ENCODE peak calls at places on chromosomes 6 and 20, in nine cellular contexts. Z is Peyer's patch, C is heart right ventricle, A is colonic mucosa, P is adipocyte, Y is MM.1S, G is body of pancreas, W is hepatocyte, T is pancreas. R is an unnamed sample. For H3K9me3 and H3K4me1, the result is how much of the 10 kb centered on the place peaks cover.

GRCh38 chr6:137903933-137904821 is 37.1 kb downstream of the TNFAIP3 start:
- DNase-seq in G (no peak), P (peak), Y (no peak), T (no peak), W (peak), A (no peak), Z (no peak), C (no peak), R (no peak)

GRCh38 chr6:122697458-122697857 is 82.1 kb upstream of the FABP7 start:
- DNase-seq in Z (no peak), P (no peak), W (no peak), G (no peak), Y (no peak), C (no peak), A (no peak), T (no peak), R (no peak)

GRCh38 chr6:20202070-20202658 is 10.1 kb downstream of the MBOAT1 start:
- DNase-seq in A (no peak), P (peak), T (no peak), Y (peak), G (peak), Z (no peak), C (no peak), W (peak), R (no peak)

GRCh38 chr20:39117486-39117885 is 155.3 kb downstream of the DHX35 start:
- DNase-seq in P (peak), C (no peak), W (peak), T (no peak), Z (no peak), A (no peak), G (peak), Y (no peak), R (no peak)

GRCh38 chr6:39021041-39021440 is 27.5 kb upstream of the GLP1R start:
- DNase-seq in G (no peak), A (no peak), C (no peak), P (no peak), W (no peak), Y (no peak), T (no peak), Z (no peak), R (no peak)

GRCh38 chr20:63457737-63458136 is 14.7 kb downstream of the KCNQ2 start:
- DNase-seq in A (no peak), Y (peak), C (peak), T (peak), W (no peak), Z (no peak), P (no peak), G (peak), R (no peak)

GRCh38 chr6:20620043-20620442 is 85.8 kb downstream of the CDKAL1 start:
- DNase-seq in G (no peak), Z (no peak), Y (no peak), W (no peak), P (peak), T (no peak), A (no peak), C (no peak), R (no peak)

GRCh38 chr6:143963158-143963919 is 44.7 kb downstream of the PLAGL1 start:
- DNase-seq in W (no peak), C (no peak), Y (no peak), G (no peak), A (no peak), Z (no peak), T (no peak), P (no peak), R (no peak)

GRCh38 chr6:146775227-146775626 is 176.5 kb downstream of the ADGB start:
- DNase-seq in W (no peak), Y (no peak), Z (no peak), C (no peak), A (no peak), T (no peak), P (peak), G (no peak), R (no peak)

GRCh38 chr20:35368616-35369423 is 43.0 kb downstream of the UQCC1 start:
- DNase-seq in Z (no peak), W (no peak), C (peak), T (no peak), P (no peak), A (no peak), G (no peak), Y (peak), R (no peak)

GRCh38 chr6:19999319-20000191 is 162.4 kb downstream of the ID4 start:
- DNase-seq in T (no peak), Y (peak), A (no peak), Z (no peak), C (no peak), G (no peak), P (no peak), W (no peak), R (no peak)

GRCh38 chr6:17027441-17027840 is 74.4 kb upstream of the STMND1 start:
- DNase-seq in C (no peak), W (no peak), A (no peak), G (no peak), P (no peak), Y (no peak), T (no peak), Z (no peak), R (no peak)

GRCh38 chr6:22437665-22438064 is 131.7 kb upstream of the HDGFL1 start:
- DNase-seq in Y (no peak), G (no peak), Z (no peak), P (no peak), A (no peak), C (no peak), W (no peak), T (no peak), R (no peak)
- H3K9me3 ChIP-seq in Y (under half), G (under half), Z (under half), P (under half), A (under half), C (under half), W (under half), T (under half), R (under half)

GRCh38 chr20:34022154-34022842 is 28.6 kb downstream of the RALY start:
- DNase-seq in C (no peak), Y (peak), T (no peak), P (peak), A (no peak), G (no peak), W (peak), Z (no peak), R (no peak)
- H3K4me1 ChIP-seq in C (half or more), Y (half or more), T (under half), P (under half), A (under half), G (half or more), W (under half), Z (under half), R (half or more)

GRCh38 chr6:35034411-35035171 is 106.5 kb downstream of the TCP11 start:
- DNase-seq in Y (no peak), P (no peak), T (peak), Z (peak), A (peak), C (peak), W (no peak), G (peak), R (no peak)
- H3K4me3 ChIP-seq in Y (no peak), P (no peak), T (no peak), Z (no peak), A (no peak), C (no peak), W (no peak), G (no peak), R (no peak)

GRCh38 chr6:3911614-3912336 is 62.6 kb downstream of the FAM50B start:
- DNase-seq in A (no peak), C (peak), W (peak), Z (no peak), T (peak), G (peak), Y (no peak), P (peak), R (no peak)

GRCh38 chr6:3908961-3909360 is 59.8 kb downstream of the FAM50B start:
- DNase-seq in W (no peak), C (no peak), Y (no peak), Z (no peak), A (no peak), G (no peak), P (no peak), T (no peak), R (no peak)

GRCh38 chr6:3908223-3908622 is 59.0 kb downstream of the FAM50B start:
- DNase-seq in W (no peak), C (no peak), P (no peak), T (no peak), A (no peak), G (no peak), Z (no peak), Y (no peak), R (no peak)

GRCh38 chr6:3911130-3911529 is 62.0 kb downstream of the FAM50B start:
- DNase-seq in T (no peak), P (no peak), Y (no peak), G (no peak), W (no peak), C (no peak), Z (no peak), A (no peak), R (no peak)

DNA sequence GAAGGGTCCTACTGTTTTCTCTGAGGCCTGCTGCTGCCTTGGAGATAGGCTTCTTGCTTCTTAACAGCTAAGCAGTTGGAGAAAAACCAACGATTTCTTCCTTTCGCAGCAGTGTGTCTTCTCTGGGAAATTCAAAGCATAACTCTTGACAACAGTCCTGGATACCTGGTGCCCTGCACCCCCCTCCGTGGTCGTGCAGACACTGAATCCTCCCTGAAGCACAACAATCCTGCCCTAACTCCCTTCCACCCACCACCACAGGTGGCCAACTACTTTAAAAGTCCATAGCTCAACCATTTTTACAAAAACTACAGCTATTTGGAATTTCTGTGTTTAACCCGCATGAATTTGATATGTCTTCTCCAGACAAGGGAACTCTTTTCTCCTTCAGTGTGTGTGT is 61.1 kb downstream of the FAM50B start:
- DNase-seq in Y (no peak), Z (no peak), G (no peak), T (no peak), P (no peak), C (no peak), W (no peak), A (no peak), R (no peak)
- H3K9me3 ChIP-seq in Y (under half), Z (under half), G (under half), T (under half), P (under half), C (under half), W (under half), A (under half), R (under half)

DNA sequence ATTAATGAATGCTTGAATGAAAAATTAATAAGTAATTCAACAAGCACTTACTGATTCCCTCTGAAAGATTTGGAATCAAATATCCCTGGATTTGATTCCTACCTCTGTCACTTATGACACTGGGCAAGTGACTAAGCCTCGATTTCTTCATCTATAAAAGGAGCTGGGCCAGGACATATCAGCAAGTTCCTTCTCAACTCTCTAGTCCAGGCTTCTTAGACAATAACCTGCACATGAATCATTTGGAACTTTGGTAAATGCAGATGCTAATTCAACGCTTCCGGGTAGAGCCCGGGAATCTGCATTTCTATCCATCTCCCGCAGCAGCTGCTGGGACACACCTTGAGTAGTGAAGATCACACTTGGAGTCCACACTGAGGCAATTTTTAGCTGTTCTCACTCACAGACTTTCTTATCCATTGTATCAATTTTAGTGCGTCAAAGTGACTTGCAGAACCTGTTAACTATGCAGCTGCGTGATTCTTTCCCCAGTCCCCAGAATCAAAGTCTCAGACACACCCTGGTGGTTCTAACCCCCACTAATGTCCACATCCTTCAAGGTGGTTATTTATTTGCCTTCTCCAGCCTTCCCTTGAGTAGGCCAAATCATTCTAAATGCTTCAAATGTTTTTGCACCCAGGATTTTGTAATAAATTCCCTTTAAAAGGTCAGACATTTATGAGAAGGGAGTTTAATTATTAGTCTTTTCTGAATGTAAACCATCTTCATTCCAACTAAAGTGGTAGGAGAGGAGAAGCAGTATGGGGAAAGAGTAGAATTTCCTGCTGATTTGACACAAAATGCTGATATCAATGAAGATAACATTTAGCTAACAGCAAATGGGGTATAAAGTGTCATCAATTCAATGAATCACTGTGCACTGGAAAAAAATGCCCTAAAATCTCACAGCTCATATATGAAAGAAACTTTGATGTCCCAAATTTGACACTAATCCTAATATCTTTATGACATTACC is 26.0 kb upstream of the CCND3 start:
- DNase-seq in Z (no peak), W (no peak), T (no peak), G (no peak), Y (no peak), P (peak), A (no peak), C (no peak), R (no peak)
- H3K4me1 ChIP-seq in Z (under half), W (under half), T (under half), G (under half), Y (under half), P (under half), A (under half), C (under half), R (half or more)

DNA sequence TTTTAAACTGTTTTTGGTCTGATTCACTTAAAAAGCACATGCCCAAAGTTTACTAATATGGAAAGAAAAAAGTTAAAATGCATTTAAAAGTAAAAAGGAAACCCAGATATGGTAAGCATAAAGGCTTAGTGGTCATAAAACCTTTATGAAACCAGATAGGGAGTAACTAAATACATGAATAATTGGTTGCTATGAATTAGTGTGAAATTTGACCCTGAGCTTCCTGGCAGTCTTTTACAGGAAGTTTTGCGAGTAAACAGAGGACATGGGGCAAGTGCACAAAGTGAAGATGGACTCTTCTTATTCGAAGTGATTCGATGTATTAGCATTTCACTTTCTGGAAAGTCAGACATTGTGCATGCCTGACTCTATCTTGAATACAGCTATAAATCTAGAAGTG is 90.9 kb upstream of the MLIP start:
- DNase-seq in G (no peak), Y (no peak), P (no peak), T (no peak), Z (no peak), A (no peak), C (no peak), W (no peak), R (no peak)
- H3K4me3 ChIP-seq in G (no peak), Y (no peak), P (no peak), T (no peak), Z (no peak), A (no peak), C (peak), W (no peak), R (no peak)

DNA sequence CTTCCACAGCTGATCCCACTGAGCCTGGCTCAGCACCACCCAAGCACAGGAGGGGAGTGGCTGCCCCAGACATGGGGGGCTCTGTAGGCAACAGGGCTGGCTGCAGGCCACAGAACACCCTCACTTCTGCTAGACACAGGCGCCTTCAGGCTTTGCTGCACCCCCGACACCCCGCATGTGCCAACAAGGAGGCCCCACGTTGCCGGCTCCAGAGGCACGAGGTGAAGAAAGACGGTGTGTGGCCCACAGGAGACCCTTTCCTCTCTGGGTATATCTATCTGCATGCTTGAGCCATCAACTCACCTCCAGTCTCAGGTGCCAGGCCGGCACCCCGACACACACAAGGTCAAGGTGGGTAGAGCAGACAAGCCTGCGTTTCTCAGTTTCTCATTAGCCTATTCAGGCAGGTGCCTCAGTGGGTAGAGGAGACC is 158.3 kb downstream of the DLL1 start:
- DNase-seq in P (no peak), Y (no peak), G (no peak), Z (no peak), W (no peak), C (no peak), T (no peak), A (no peak), R (no peak)
- H3K9me3 ChIP-seq in P (under half), Y (under half), G (under half), Z (under half), W (under half), C (under half), T (under half), A (under half), R (under half)

GRCh38 chr6:149476789-149477455 is 7.9 kb downstream of the ZC3H12D start:
- DNase-seq in C (no peak), T (no peak), Z (no peak), P (no peak), A (no peak), G (no peak), Y (no peak), W (no peak), R (no peak)

GRCh38 chr6:149477544-149477943 is 7.3 kb downstream of the ZC3H12D start:
- DNase-seq in A (no peak), T (no peak), Z (no peak), C (no peak), W (no peak), G (no peak), Y (no peak), P (no peak), R (no peak)

GRCh38 chr6:149482542-149483261 is 2.1 kb downstream of the ZC3H12D start:
- DNase-seq in P (no peak), Y (no peak), Z (no peak), G (no peak), A (no peak), C (no peak), T (no peak), W (no peak), R (no peak)

GRCh38 chr6:149480502-149481280 is 4.1 kb downstream of the ZC3H12D start:
- DNase-seq in G (no peak), W (no peak), A (no peak), P (no peak), Y (no peak), Z (peak), T (no peak), C (no peak), R (peak)

GRCh38 chr6:149478631-149479314 is 6.0 kb downstream of the ZC3H12D start:
- DNase-seq in A (no peak), Z (no peak), P (no peak), G (no peak), T (no peak), W (no peak), Y (no peak), C (no peak), R (no peak)
- H3K4me1 ChIP-seq in A (under half), Z (under half), P (under half), G (under half), T (under half), W (under half), Y (under half), C (under half), R (under half)

GRCh38 chr6:62441182-62441581 is 155.2 kb upstream of the KHDRBS2 start:
- DNase-seq in P (no peak), W (no peak), C (no peak), Y (no peak), A (no peak), T (no peak), G (no peak), Z (no peak), R (no peak)

GRCh38 chr6:62445521-62445920 is 159.5 kb upstream of the KHDRBS2 start:
- DNase-seq in Y (no peak), G (no peak), C (no peak), Z (no peak), W (no peak), P (no peak), T (no peak), A (no peak), R (no peak)

GRCh38 chr6:62452586-62452985 is 166.6 kb upstream of the KHDRBS2 start:
- DNase-seq in W (no peak), C (no peak), A (no peak), Y (no peak), Z (no peak), P (no peak), G (no peak), T (no peak), R (no peak)

DNA sequence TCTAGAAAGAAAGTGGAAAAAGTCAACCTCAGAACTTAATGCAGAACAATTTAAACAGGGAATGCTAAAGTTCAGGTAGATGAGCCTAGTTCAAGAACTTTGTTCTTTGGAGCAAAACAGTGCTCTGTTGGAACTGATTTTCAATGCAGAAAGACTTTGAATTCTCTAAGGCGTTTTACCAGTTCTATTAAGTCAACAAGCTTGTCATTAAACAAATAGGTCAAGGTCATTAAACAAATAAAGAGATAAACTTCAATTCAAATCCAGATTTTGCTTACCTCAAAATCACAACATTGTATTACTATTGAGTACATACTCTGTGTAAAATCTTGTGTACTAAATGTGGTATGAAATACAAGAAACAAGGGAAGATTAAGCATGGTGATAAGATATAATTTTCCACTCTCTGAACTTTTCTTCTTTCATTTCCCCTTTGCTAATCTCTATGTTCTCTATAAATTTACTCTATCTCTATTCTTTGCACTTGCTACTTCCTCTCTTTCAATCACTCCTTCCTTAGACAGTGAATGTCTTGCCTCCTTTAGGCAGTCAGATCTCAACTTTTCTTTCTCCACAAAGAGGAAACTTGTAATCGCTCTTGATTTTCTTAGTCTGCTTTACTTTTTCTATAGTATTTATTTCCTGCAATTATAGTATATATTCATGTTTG is 160.8 kb upstream of the KHDRBS2 start:
- DNase-seq in G (no peak), Z (no peak), W (no peak), A (no peak), P (no peak), C (no peak), T (no peak), Y (no peak), R (no peak)
- H3K4me3 ChIP-seq in G (no peak), Z (no peak), W (no peak), A (no peak), P (no peak), C (no peak), T (no peak), Y (no peak), R (no peak)

R was measured in CD8-positive, alpha-beta memory T cell.